ENCODE peak calls at places on chromosomes 1 and 21, in four cellular contexts. O is heart right ventricle, P is hepatocyte, L is suprapubic skin. H is an unnamed sample.

GRCh38 chr1:111592389-111593361 is 26.9 kb upstream of the RAP1A start:
- DNase-seq in O (peak; percentile 85), P (peak; percentile 85), L (peak; percentile 88), H (peak; percentile 98)

GRCh38 chr1:205967555-205968335 is 24.5 kb upstream of the SLC26A9 start:
- DNase-seq in O (no peak), P (no peak), L (no peak), H (peak; percentile 69)

GRCh38 chr1:1364266-1364665 is 5.9 kb upstream of the MXRA8 start:
- DNase-seq in O (no peak), P (no peak), L (no peak), H (no peak)

GRCh38 chr1:214216779-214217178 is 64.2 kb upstream of the SMYD2 start:
- DNase-seq in O (no peak), P (peak; percentile 35), L (no peak), H (peak; percentile 96)

GRCh38 chr1:8939362-8939995 is 6.2 kb upstream of the CA6 start:
- DNase-seq in O (no peak), P (no peak), L (no peak), H (peak; percentile 85)

GRCh38 chr1:14443164-14443787 is 155.2 kb upstream of the KAZN start:
- DNase-seq in O (no peak), P (no peak), L (no peak), H (no peak)

GRCh38 chr1:113241237-113241636 is 149.1 kb upstream of the MAGI3 start:
- DNase-seq in O (no peak), P (no peak), L (no peak), H (no peak)

GRCh38 chr1:43902058-43902831 is 31.4 kb upstream of the ARTN start:
- DNase-seq in O (no peak), P (no peak), L (no peak), H (no peak)

GRCh38 chr1:39672551-39672947 is 642 bp upstream of the NT5C1A start:
- DNase-seq in O (no peak), P (no peak), L (no peak), H (no peak)

DNA sequence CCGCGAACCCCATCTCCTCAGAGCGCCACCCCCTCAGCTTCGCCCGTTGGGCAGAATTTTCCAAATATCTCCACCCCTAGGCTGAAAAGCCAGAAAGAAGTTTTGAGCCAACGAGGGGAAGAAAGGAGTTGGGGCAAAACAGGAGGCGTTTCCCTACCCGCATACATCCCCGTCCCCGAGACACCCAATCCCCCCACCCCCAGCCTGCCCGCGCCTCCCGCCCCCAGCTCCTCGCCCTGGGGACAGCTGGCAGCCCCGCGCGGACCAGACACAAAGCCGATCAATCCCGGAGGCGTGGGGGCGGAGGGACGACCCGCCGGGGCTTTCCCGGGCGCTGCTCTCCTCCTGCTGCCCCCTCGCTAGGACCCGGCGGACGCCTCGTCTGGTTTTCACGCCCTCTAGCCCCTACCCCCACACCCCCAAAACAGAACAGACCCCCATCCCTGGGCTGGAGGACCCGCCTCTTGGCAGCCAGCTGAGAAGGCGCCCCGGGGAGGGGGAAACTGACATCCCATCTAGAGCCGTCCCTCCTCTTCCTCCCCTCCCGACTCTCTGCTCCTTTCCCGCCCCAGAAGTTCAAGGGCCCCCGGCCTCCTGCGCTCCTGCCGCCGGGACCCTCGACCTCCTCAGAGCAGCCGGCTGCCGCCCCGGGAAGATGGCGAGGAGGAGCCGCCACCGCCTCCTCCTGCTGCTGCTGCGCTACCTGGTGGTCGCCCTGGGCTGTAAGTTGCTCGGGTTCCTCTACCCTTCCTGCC is at the start of gene JAM2:
- DNase-seq in O (peak; percentile 58), P (peak; percentile 52), L (peak; percentile 67), H (no peak)
- TF ChIP-seq CTCF in O (peak; percentile 41), P (peak; percentile 55), L (no peak), H (peak; percentile 7)

GRCh38 chr1:156741613-156741983 is 710 bp upstream of the MRPL24 start:
- DNase-seq in O (no peak), P (no peak), L (no peak), H (no peak)
- H3K4me3 ChIP-seq in O (peak overlapping the region; percentile 71), P (no peak overlapping the region), L (peak overlapping the region; percentile 59), H (no peak overlapping the region)

GRCh38 chr1:27548136-27548853 is 55.6 kb downstream of the AHDC1 start:
- DNase-seq in O (no peak), P (no peak), L (no peak), H (no peak)

GRCh38 chr1:27548858-27549719 is 54.9 kb downstream of the AHDC1 start:
- DNase-seq in O (no peak), P (no peak), L (no peak), H (no peak)

GRCh38 chr1:27545876-27546275 is 55.9 kb upstream of the WASF2 start:
- DNase-seq in O (no peak), P (no peak), L (no peak), H (no peak)

GRCh38 chr1:27549807-27550408 is 54.0 kb downstream of the AHDC1 start:
- DNase-seq in O (no peak), P (no peak), L (no peak), H (no peak)

DNA sequence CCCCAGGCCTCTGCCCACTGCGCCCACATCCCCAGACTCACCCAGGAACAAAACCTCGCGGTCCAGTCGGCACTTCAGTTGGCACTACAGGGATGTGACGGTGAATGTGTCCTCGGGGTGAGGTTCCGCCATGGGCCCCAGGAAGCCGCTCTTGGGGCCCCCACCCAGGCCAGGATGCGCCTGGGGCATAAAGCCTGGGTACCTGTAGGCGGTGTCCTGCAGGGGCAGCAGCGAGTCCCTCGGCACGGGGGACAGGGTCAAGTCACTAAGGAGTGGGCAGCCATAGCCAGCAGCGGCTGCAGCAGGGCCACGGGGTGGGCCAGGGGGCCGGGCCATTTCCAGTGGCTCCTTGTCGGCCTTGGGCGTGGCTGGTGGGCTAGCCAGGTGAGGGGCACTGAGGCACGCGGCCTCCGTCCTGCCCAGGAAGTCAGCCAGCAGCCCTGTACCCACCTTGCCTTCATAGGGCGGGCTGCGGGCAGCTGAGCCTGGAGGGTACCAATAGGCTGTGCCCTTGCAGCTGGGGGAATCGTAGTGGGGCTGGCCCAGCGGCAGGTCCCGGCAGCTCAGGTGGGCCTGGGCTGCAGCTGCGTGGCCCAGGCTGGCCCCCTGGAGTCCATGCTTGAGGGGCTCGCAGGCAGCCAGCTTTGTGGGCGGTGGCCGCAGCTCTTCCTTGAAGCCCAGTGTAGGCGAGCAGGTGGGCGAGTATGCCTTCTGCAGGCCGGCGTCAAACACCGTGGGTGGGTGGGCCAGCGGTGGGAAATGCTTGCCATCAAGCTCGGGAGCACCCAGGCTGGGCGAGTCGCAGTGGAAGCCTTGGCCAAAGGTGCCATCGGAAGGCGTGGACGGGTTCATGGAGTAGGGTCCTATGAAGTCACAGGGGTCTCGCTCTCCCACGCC is 56.5 kb downstream of the AHDC1 start:
- DNase-seq in O (no peak), P (no peak), L (no peak), H (no peak)
- H3K36me3 ChIP-seq in O (peaks cover 70% of the 10 kb centered on the region), P (no peaks in the 10 kb centered on the region), L (peaks cover 54% of the 10 kb centered on the region), H (peaks cover 23% of the 10 kb centered on the region)

GRCh38 chr1:106536741-106537140 is 519.7 kb upstream of the PRMT6 start:
- DNase-seq in O (no peak), P (no peak), L (no peak), H (peak; percentile 4)

DNA sequence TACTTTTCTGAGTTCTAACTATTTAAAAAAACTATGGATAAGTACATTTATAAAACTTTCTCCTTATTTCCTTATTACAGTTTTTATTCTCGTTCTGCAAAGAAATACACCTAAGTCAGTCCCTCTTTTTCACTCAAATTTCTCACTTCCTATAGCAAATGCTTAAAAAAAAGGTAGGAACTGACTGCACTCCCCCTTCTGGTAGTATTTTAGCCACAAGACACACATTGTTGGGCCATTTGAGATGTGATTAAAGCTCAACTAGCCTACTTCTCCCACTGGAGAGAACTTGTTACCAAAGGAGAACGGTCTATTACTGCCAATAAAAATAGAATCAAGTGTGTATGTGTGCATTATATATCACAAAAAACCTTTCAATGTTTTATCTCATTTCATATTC is 521.9 kb upstream of the PRMT6 start:
- DNase-seq in O (no peak), P (no peak), L (no peak), H (peak; percentile 26)
- TF ChIP-seq CTCF in O (no peak), P (no peak), L (no peak), H (peak; percentile 26)